ENCODE peak calls at places on chromosome 1, in five cellular contexts. E is K562, C is GM12878, R is HepG2, T is A549. Z is an unnamed sample.

GRCh38 chr1:204828352-204828850 is 42.3 kb upstream of the NFASC start:
- DNase-seq in R (peak; percentile 16), T (peak; percentile 60), C (no peak), E (peak; percentile 88), Z (peak; percentile 6)

GRCh38 chr1:202014915-202015676 is 4.7 kb downstream of the ELF3 start:
- DNase-seq in R (no peak), E (no peak), C (no peak), T (no peak), Z (no peak)

GRCh38 chr1:47679826-47680225 is 242.0 kb downstream of the FOXD2 start:
- DNase-seq in R (no peak), C (no peak), T (no peak), E (no peak), Z (no peak)

GRCh38 chr1:23452011-23452411 is 27.5 kb upstream of the TCEA3 start:
- DNase-seq in R (no peak), C (no peak), E (no peak), T (no peak), Z (peak; percentile 71)

GRCh38 chr1:117512728-117513321 is 93.0 kb upstream of the TENT5C start:
- DNase-seq in T (peak; percentile 1), E (peak; percentile 23), R (no peak), C (no peak), Z (peak; percentile 34)

GRCh38 chr1:170970256-170970655 is 34.9 kb downstream of the MROH9 start:
- DNase-seq in R (no peak), C (no peak), T (no peak), E (no peak), Z (no peak)

GRCh38 chr1:41341365-41341683 is 19.9 kb upstream of the FOXO6 start:
- DNase-seq in T (no peak), C (no peak), E (no peak), R (no peak), Z (no peak)

GRCh38 chr1:95115708-95116137 is 1.4 kb upstream of the TLCD4 start:
- DNase-seq in E (peak; percentile 41), T (no peak), C (no peak), R (peak; percentile 83), Z (peak; percentile 13)

GRCh38 chr1:159800177-159800935 is 1.8 kb upstream of the FCRL6 start:
- DNase-seq in E (no peak), C (peak; percentile 39), R (no peak), T (no peak), Z (peak; percentile 85)

GRCh38 chr1:226371049-226371694 is 36.7 kb downstream of the PARP1 start:
- DNase-seq in T (no peak), E (no peak), C (no peak), R (no peak), Z (no peak)

GRCh38 chr1:217506878-217507277 is 124.0 kb downstream of the GPATCH2 start:
- DNase-seq in C (no peak), T (no peak), E (no peak), R (no peak), Z (no peak)

GRCh38 chr1:89466307-89466925 is 58.2 kb upstream of the LRRC8B start:
- DNase-seq in R (no peak), E (no peak), T (no peak), C (no peak), Z (peak; percentile 73)

GRCh38 chr1:53254011-53254640 is 15.8 kb upstream of the MAGOH start:
- DNase-seq in C (no peak), R (no peak), E (no peak), T (no peak), Z (no peak)

GRCh38 chr1:198833706-198834497 is 195.1 kb downstream of the PTPRC start:
- DNase-seq in C (no peak), E (no peak), T (no peak), R (no peak), Z (no peak)

GRCh38 chr1:160629286-160630210 is 17.3 kb downstream of the SLAMF1 start:
- DNase-seq in R (no peak), C (no peak), E (no peak), T (no peak), Z (no peak)

GRCh38 chr1:44962729-44963128 is 23.7 kb downstream of the EIF2B3 start:
- DNase-seq in C (no peak), R (no peak), T (no peak), E (no peak), Z (no peak)

GRCh38 chr1:229535226-229535625 is 23.3 kb downstream of the ABCB10 start:
- DNase-seq in C (no peak), R (no peak), T (no peak), E (no peak), Z (no peak)

GRCh38 chr1:232351335-232351734 is 278.6 kb downstream of the SIPA1L2 start:
- DNase-seq in R (no peak), C (no peak), E (no peak), T (no peak), Z (no peak)

GRCh38 chr1:154864189-154864985 is 5.7 kb downstream of the KCNN3 start:
- DNase-seq in T (no peak), C (no peak), R (no peak), E (no peak), Z (no peak)

GRCh38 chr1:182004601-182005000 is 56.9 kb downstream of the ZNF648 start:
- DNase-seq in C (no peak), T (no peak), E (no peak), R (no peak), Z (no peak)

GRCh38 chr1:245108909-245109308 is 45.9 kb upstream of the KIF26B start:
- DNase-seq in C (no peak), T (no peak), E (no peak), R (no peak), Z (no peak)

GRCh38 chr1:181140891-181141290 is 52.4 kb downstream of the IER5 start:
- DNase-seq in C (no peak), E (no peak), R (no peak), T (no peak), Z (no peak)

GRCh38 chr1:187872555-187872954 is 1043.8 kb downstream of the PLA2G4A start:
- DNase-seq in T (no peak), C (no peak), R (no peak), E (no peak), Z (no peak)

GRCh38 chr1:201599548-201599947 is 60.6 kb downstream of the NAV1 start:
- DNase-seq in E (no peak), R (no peak), T (no peak), C (no peak), Z (no peak)

GRCh38 chr1:74193908-74194307 is 4.1 kb downstream of the LRRIQ3 start:
- DNase-seq in T (no peak), E (no peak), R (peak; percentile 1), C (no peak), Z (no peak)

GRCh38 chr1:199909137-199909536 is 118.4 kb upstream of the NR5A2 start:
- DNase-seq in T (no peak), C (no peak), R (no peak), E (no peak), Z (no peak)

GRCh38 chr1:179169616-179170467 is 59.6 kb downstream of the ABL2 start:
- DNase-seq in E (no peak), T (peak; percentile 10), R (no peak), C (no peak), Z (peak; percentile 42)

GRCh38 chr1:99580451-99580850 is 65.5 kb upstream of the PALMD start:
- DNase-seq in E (no peak), R (no peak), C (no peak), T (no peak), Z (no peak)

GRCh38 chr1:235725493-235725892 is 75.9 kb upstream of the GNG4 start:
- DNase-seq in E (no peak), R (no peak), C (no peak), T (no peak), Z (no peak)

GRCh38 chr1:119948342-119949214 is 52.3 kb upstream of the ADAM30 start:
- DNase-seq in T (peak; percentile 62), E (peak; percentile 51), C (peak; percentile 15), R (peak; percentile 45), Z (peak; percentile 78)

GRCh38 chr1:206824327-206824726 is 41.1 kb upstream of the IL20 start:
- DNase-seq in E (no peak), T (no peak), R (no peak), C (no peak), Z (peak; percentile 24)
- H3K4me3 ChIP-seq in E (no peak overlapping the region), T (no peak overlapping the region), R (no peak overlapping the region), C (no peak overlapping the region), Z (no peak overlapping the region)

GRCh38 chr1:8122477-8123407 is 96.6 kb upstream of the ERRFI1 start:
- DNase-seq in T (no peak), E (peak; percentile 52), R (no peak), C (no peak), Z (no peak)
- TF ChIP-seq MYC in T (no peak), E (peak; percentile 61), R (no peak), C (no peak), Z (no peak)

GRCh38 chr1:76086109-76086508 is 11.6 kb downstream of the ST6GALNAC3 start:
- DNase-seq in C (no peak), T (no peak), R (no peak), E (no peak), Z (no peak)

GRCh38 chr1:76083189-76083588 is 8.6 kb downstream of the ST6GALNAC3 start:
- DNase-seq in C (no peak), R (no peak), E (no peak), T (no peak), Z (no peak)

GRCh38 chr1:76086597-76086996 is 12.1 kb downstream of the ST6GALNAC3 start:
- DNase-seq in C (no peak), T (no peak), R (no peak), E (no peak), Z (no peak)

GRCh38 chr1:76084029-76084627 is 9.6 kb downstream of the ST6GALNAC3 start:
- DNase-seq in R (no peak), E (no peak), C (no peak), T (no peak), Z (peak; percentile 9)

DNA sequence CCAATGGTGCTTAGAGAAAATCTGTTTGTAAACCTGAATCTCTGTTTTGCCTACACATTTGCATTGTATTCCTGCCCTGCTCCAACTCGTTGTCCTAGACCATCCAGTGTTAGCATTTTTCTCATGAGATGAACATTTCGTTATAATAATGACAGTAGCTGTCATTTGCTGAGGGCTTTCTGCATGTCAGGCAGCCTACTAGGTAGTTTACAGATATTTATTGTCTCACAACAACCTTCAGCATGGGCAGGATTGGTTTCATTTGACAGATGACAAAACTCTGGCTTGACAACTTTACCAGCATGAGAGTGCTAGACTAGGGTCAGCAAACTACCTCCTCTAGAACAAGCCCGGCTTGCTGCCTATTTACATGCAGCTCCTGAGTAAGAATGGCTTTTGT is 10.1 kb downstream of the ST6GALNAC3 start:
- DNase-seq in E (no peak), R (no peak), T (no peak), C (no peak), Z (no peak)
- H3K4me3 ChIP-seq in E (no peak overlapping the region), R (no peak overlapping the region), T (no peak overlapping the region), C (no peak overlapping the region), Z (no peak overlapping the region)

DNA sequence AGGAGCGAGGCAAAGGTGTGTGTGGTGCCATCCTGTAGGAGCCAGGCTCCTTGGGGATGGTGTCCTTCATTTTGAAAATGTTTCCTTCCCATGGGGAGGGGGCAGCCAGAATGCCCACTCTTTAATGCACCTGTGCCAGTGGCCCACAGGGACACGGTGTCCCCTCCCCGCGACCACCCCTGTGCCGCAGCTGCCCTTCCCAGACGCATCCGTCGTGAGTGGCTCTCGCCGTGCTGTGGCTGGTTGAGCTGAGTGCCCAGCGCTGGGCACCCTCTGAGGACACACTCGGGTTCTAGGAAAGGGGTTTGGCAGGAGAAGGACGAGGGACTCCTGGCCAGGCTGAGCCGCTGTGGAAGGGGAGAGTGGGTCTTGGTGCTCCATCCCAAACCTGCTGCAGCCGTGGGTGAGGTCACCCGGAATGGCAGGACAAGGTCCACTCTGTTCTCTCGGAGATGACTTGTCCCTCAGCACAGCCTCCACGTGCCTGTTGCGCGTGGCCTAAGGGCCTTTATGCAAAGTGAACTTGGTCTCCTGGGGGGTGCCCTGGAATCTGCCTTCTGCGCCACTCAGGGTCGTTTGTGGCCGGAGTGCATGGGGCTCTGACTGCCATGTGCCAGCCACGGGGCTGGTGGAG is 74.3 kb downstream of the SKI start:
- DNase-seq in T (no peak), E (no peak), C (no peak), R (no peak), Z (no peak)
- TF ChIP-seq MYC in T (no peak), E (no peak), C (no peak), R (no peak), Z (no peak)

Z was measured in NB4.